ENCODE peak calls at places on chromosome 9, in seven cellular contexts. H is GM23338; A is neuronal stem cell; J is thoracic aorta; G is CD4-positive, CD25-positive, alpha-beta regulatory T cell; X is A549; M is stomach. O is an unnamed sample.

GRCh38 chr9:2157277-2158105 is 142.3 kb downstream of the SMARCA2 start:
- DNase-seq in H (peak; percentile 44), A (no peak), J (no peak), G (no peak), X (peak; percentile 41), M (peak; percentile 33), O (peak; percentile 71)

GRCh38 chr9:20981486-20981885 is 50.0 kb downstream of the HACD4 start:
- DNase-seq in H (no peak), A (no peak), J (no peak), G (no peak), X (no peak), M (no peak), O (no peak)

GRCh38 chr9:79952401-79952800 is 380.6 kb downstream of the TLE4 start:
- DNase-seq in H (no peak), A (no peak), J (no peak), G (no peak), X (no peak), M (no peak), O (no peak)

GRCh38 chr9:131609116-131609830 is 64.0 kb downstream of the PRRT1B start:
- DNase-seq in H (peak; percentile 38), A (no peak), J (no peak), G (no peak), X (peak; percentile 10), M (peak; percentile 44), O (peak; percentile 69)

GRCh38 chr9:135926402-135927194 is 19.3 kb upstream of the CAMSAP1 start:
- DNase-seq in H (no peak), A (no peak), J (no peak), G (no peak), X (peak; percentile 72), M (peak; percentile 56), O (no peak)

GRCh38 chr9:89223398-89223977 is 44.9 kb upstream of the SHC3 start:
- DNase-seq in H (no peak), A (no peak), J (no peak), G (no peak), X (no peak), M (no peak), O (no peak)

GRCh38 chr9:88530051-88530450 is 4.9 kb upstream of the NXNL2 start:
- DNase-seq in H (no peak), A (no peak), J (no peak), G (no peak), X (no peak), M (no peak), O (no peak)

GRCh38 chr9:106869458-106869857 is 6.5 kb downstream of the ZNF462 start:
- DNase-seq in H (no peak), A (no peak), J (no peak), G (no peak), X (no peak), M (no peak), O (peak; percentile 81)

GRCh38 chr9:33076360-33077004 is at the start of gene SMU1:
- DNase-seq in H (peak; percentile 99), A (peak; percentile 94), J (peak; percentile 91), G (peak; percentile 95), X (peak; percentile 96), M (peak; percentile 98), O (peak; percentile 97)

GRCh38 chr9:114371986-114372917 is 15.5 kb downstream of the AKNA start:
- DNase-seq in H (no peak), A (no peak), J (no peak), G (peak; percentile 31), X (no peak), M (no peak), O (no peak)

GRCh38 chr9:97568461-97569275 is 64.5 kb downstream of the TSTD2 start:
- DNase-seq in H (no peak), A (no peak), J (no peak), G (no peak), X (no peak), M (no peak), O (no peak)

GRCh38 chr9:526904-527591 is 312.4 kb downstream of the DOCK8 start:
- DNase-seq in H (no peak), A (no peak), J (no peak), G (no peak), X (no peak), M (no peak), O (no peak)

GRCh38 chr9:76996700-76997099 is 22.8 kb upstream of the FOXB2 start:
- DNase-seq in H (peak; percentile 81), A (peak; percentile 17), J (no peak), G (no peak), X (no peak), M (no peak), O (peak; percentile 53)
- H3K4me1 ChIP-seq in H (no peaks in the 10 kb centered on the region), A (no peaks in the 10 kb centered on the region), J (peaks cover 7% of the 10 kb centered on the region), G (no peaks in the 10 kb centered on the region), X (no peaks in the 10 kb centered on the region), M (no peaks in the 10 kb centered on the region), O (no peaks in the 10 kb centered on the region)

DNA sequence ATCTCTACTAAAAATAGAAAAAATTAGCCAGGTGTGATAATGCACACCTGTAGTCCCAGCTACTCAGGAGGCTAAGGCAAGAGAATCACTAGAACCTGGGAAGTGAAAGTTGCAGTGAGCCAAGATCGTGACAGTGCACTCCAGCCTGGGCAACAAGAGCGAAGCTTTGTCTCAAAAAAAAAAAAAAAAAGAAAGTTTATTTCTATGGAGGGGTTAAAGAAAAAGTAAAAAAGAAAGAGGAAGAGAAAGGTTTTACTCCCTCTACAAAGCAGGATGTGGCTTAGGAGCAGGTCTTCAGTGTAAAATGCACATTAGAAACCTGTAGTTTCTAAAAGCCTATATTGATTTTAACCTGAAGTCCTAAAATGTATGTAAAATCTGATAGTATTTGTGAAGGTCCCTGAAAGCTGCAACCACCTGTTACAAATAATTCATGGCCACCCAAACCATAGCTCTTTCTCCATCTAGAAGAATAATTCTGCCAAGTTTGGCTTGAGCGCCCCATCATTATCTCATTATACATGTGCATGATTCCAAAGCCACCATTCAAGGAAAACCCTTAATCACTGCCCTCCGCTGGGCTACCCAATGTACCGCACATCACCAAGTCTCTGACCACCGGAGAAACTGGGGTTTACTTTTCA is 3.4 kb downstream of the FNBP1 start:
- DNase-seq in H (peak; percentile 30), A (no peak), J (no peak), G (no peak), X (no peak), M (no peak), O (peak; percentile 18)
- H3K4me3 ChIP-seq in H (no peak overlapping the region), A (no peak overlapping the region), J (peak overlapping the region; percentile 32), G (peak overlapping the region; percentile 100), X (no peak overlapping the region), M (no peak overlapping the region), O (no peak overlapping the region)

GRCh38 chr9:99112750-99113417 is 8.0 kb downstream of the TGFBR1 start:
- DNase-seq in H (peak; percentile 40), A (no peak), J (no peak), G (peak; percentile 39), X (no peak), M (no peak), O (no peak)

GRCh38 chr9:99114846-99115500 is 10.1 kb downstream of the TGFBR1 start:
- DNase-seq in H (no peak), A (no peak), J (no peak), G (no peak), X (no peak), M (no peak), O (no peak)

GRCh38 chr9:99115947-99116543 is 11.1 kb downstream of the TGFBR1 start:
- DNase-seq in H (peak; percentile 33), A (no peak), J (no peak), G (no peak), X (no peak), M (no peak), O (no peak)

GRCh38 chr9:99113418-99114048 is 8.6 kb downstream of the TGFBR1 start:
- DNase-seq in H (no peak), A (no peak), J (no peak), G (no peak), X (no peak), M (no peak), O (no peak)

DNA sequence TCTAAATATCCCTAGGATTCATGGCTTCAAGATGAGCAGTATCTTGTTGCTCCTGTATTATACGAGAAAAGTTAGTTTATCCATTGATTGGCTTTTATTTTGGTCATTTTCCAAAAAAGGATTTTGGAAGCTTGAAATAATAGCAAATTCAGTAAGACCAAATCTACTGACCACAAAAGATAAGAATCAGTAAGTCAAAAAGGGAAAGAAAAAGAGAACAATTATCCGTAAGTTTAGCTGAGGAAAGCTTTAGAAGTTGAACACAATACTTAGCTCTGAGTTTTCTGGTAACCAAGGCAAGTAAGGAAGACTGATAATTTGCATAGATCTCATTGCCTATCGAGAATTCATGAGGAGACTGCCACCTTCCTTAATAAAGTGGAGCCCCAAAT is 9.1 kb downstream of the TGFBR1 start:
- DNase-seq in H (no peak), A (no peak), J (no peak), G (no peak), X (no peak), M (no peak), O (no peak)
- H3K4me1 ChIP-seq in H (peaks cover 63% of the 10 kb centered on the region), A (peaks cover 2% of the 10 kb centered on the region), J (peaks cover 76% of the 10 kb centered on the region), G (peaks cover 83% of the 10 kb centered on the region), X (peaks cover 13% of the 10 kb centered on the region), M (peaks cover 31% of the 10 kb centered on the region), O (peaks cover 18% of the 10 kb centered on the region)

GRCh38 chr9:95383198-95383673 is 65.7 kb upstream of the FANCC start:
- DNase-seq in H (no peak), A (no peak), J (no peak), G (no peak), X (peak; percentile 73), M (no peak), O (peak; percentile 10)
- H3K4me3 ChIP-seq in H (no peak overlapping the region), A (no peak overlapping the region), J (no peak overlapping the region), G (no peak overlapping the region), X (no peak overlapping the region), M (no peak overlapping the region), O (no peak overlapping the region)

GRCh38 chr9:121357011-121357410 is 13.0 kb downstream of the STOM start:
- DNase-seq in H (no peak), A (no peak), J (no peak), G (no peak), X (no peak), M (no peak), O (no peak)
- H3K4me1 ChIP-seq in H (peaks cover 15% of the 10 kb centered on the region), A (peaks cover 3% of the 10 kb centered on the region), J (peaks cover 58% of the 10 kb centered on the region), G (peaks cover 8% of the 10 kb centered on the region), X (peaks cover 54% of the 10 kb centered on the region), M (peaks cover 60% of the 10 kb centered on the region), O (peaks cover 43% of the 10 kb centered on the region)

O was measured in cardiac muscle cell.